ENCODE peak calls at places on chromosomes 3 and 15, in ten cellular contexts. R is GDM1; N is stimulated activated CD4-positive, alpha-beta T cell treated with anti-CD3 and anti-CD28 coated beads, Interleukin-2, amount 100 ng/mL, for 24 hours; A is activated CD4-positive, alpha-beta T cell treated with anti-CD3 and anti-CD28 coated beads, Interleukin-2, amount 50 U/mL, for 4 hours; V is omental fat pad; I is hepatic stellate cell; Y is stimulated activated CD8-positive, alpha-beta memory T cell treated with anti-CD3 and anti-CD28 coated beads, Interleukin-2, amount 100 ng/mL, for 48 hours; W is CD4-positive, alpha-beta memory T cell; E is nucleus accumbens; Q is AML-193. H is an unnamed sample.

GRCh38 chr3:141266797-141267555 is 35.4 kb downstream of the PXYLP1 start:
- DNase-seq in R (no peak), N (peak; percentile 41), A (peak; percentile 14), V (no peak), I (no peak), Y (no peak), W (peak; percentile 63), E (no peak), Q (no peak), H (no peak)

GRCh38 chr3:23041918-23042696 is 161.0 kb upstream of the UBE2E2 start:
- DNase-seq in R (no peak), N (no peak), A (no peak), V (no peak), I (peak; percentile 36), Y (no peak), W (no peak), E (no peak), Q (no peak), H (no peak)

GRCh38 chr3:149180057-149180573 is 41.5 kb downstream of the CP start:
- DNase-seq in R (no peak), N (no peak), A (no peak), V (peak; percentile 88), I (peak; percentile 85), Y (no peak), W (no peak), E (no peak), Q (no peak), H (no peak)

GRCh38 chr3:185699927-185700326 is 113.8 kb downstream of the SENP2 start:
- DNase-seq in R (no peak), N (no peak), A (no peak), V (no peak), I (no peak), Y (no peak), W (no peak), E (no peak), Q (no peak), H (no peak)

GRCh38 chr3:42533161-42533897 is 30.9 kb downstream of the VIPR1 start:
- DNase-seq in R (no peak), N (no peak), A (no peak), V (no peak), I (no peak), Y (no peak), W (no peak), E (no peak), Q (no peak), H (no peak)

GRCh38 chr15:95929232-95929846 is 401.2 kb upstream of the NR2F2 start:
- DNase-seq in R (peak; percentile 56), N (no peak), A (no peak), V (no peak), I (no peak), Y (no peak), W (no peak), E (no peak), Q (peak; percentile 93), H (no peak)

GRCh38 chr15:28021281-28022039 is 77.7 kb downstream of the OCA2 start:
- DNase-seq in R (no peak), N (no peak), A (no peak), V (peak; percentile 46), I (no peak), Y (no peak), W (no peak), E (peak; percentile 89), Q (no peak), H (peak; percentile 2)

GRCh38 chr15:62895139-62895866 is 147.2 kb upstream of the TPM1 start:
- DNase-seq in R (no peak), N (no peak), A (no peak), V (no peak), I (peak; percentile 40), Y (no peak), W (no peak), E (no peak), Q (no peak), H (no peak)

GRCh38 chr15:25863067-25863967 is at the start of gene ATP10A:
- DNase-seq in R (peak; percentile 50), N (peak; percentile 53), A (peak; percentile 48), V (no peak), I (peak; percentile 76), Y (peak; percentile 56), W (peak; percentile 43), E (no peak), Q (no peak), H (no peak)

GRCh38 chr3:186487819-186488218 is 56.4 kb downstream of the CRYGS start:
- DNase-seq in R (no peak), N (no peak), A (no peak), V (no peak), I (no peak), Y (no peak), W (no peak), E (no peak), Q (no peak), H (no peak)

GRCh38 chr3:112293368-112294321 is at the start of gene SLC9C1:
- DNase-seq in R (peak; percentile 47), N (peak; percentile 38), A (peak; percentile 11), V (no peak), I (peak; percentile 26), Y (no peak), W (peak; percentile 39), E (peak; percentile 24), Q (peak; percentile 91), H (peak; percentile 64)

GRCh38 chr3:150925751-150926201 is 20.5 kb upstream of the MINDY4B start:
- DNase-seq in R (peak; percentile 72), N (peak; percentile 60), A (peak; percentile 18), V (no peak), I (no peak), Y (peak; percentile 48), W (peak; percentile 31), E (peak; percentile 50), Q (peak; percentile 64), H (peak; percentile 12)

GRCh38 chr15:56667517-56667916 is 65.8 kb downstream of the ZNF280D start:
- DNase-seq in R (no peak), N (no peak), A (no peak), V (no peak), I (no peak), Y (no peak), W (no peak), E (no peak), Q (peak; percentile 31), H (no peak)

GRCh38 chr15:98781838-98782237 is 133.5 kb downstream of the IGF1R start:
- DNase-seq in R (no peak), N (no peak), A (no peak), V (no peak), I (no peak), Y (no peak), W (no peak), E (no peak), Q (no peak), H (no peak)

GRCh38 chr3:182596673-182597410 is 196.5 kb upstream of the ATP11B start:
- DNase-seq in R (no peak), N (no peak), A (no peak), V (no peak), I (no peak), Y (no peak), W (no peak), E (no peak), Q (no peak), H (no peak)

GRCh38 chr3:78633626-78634025 is 1134.2 kb downstream of the ROBO1 start:
- DNase-seq in R (no peak), N (no peak), A (no peak), V (no peak), I (no peak), Y (no peak), W (no peak), E (no peak), Q (no peak), H (no peak)

GRCh38 chr15:101358895-101359294 is 63.8 kb upstream of the SNRPA1 start:
- DNase-seq in R (no peak), N (no peak), A (no peak), V (no peak), I (peak; percentile 26), Y (no peak), W (no peak), E (no peak), Q (no peak), H (no peak)

GRCh38 chr15:77495806-77496589 is 75.3 kb downstream of the HMG20A start:
- DNase-seq in R (peak; percentile 21), N (no peak), A (no peak), V (no peak), I (no peak), Y (no peak), W (no peak), E (no peak), Q (no peak), H (no peak)

GRCh38 chr15:34793901-34794300 is 1.4 kb downstream of the ACTC1 start:
- DNase-seq in R (no peak), N (no peak), A (no peak), V (no peak), I (no peak), Y (no peak), W (no peak), E (no peak), Q (no peak), H (no peak)

GRCh38 chr15:75861750-75862402 is 18.6 kb downstream of the UBE2Q2 start:
- DNase-seq in R (no peak), N (no peak), A (no peak), V (no peak), I (no peak), Y (no peak), W (no peak), E (no peak), Q (no peak), H (no peak)

GRCh38 chr3:34364345-34364744 is 565.9 kb downstream of the PDCD6IP start:
- DNase-seq in R (no peak), N (no peak), A (no peak), V (no peak), I (no peak), Y (no peak), W (no peak), E (no peak), Q (no peak), H (no peak)

GRCh38 chr15:70741107-70741511 is 22.2 kb downstream of the UACA start:
- DNase-seq in R (no peak), N (no peak), A (no peak), V (peak; percentile 68), I (no peak), Y (no peak), W (no peak), E (no peak), Q (peak; percentile 47), H (no peak)

GRCh38 chr15:27201425-27201824 is 230.4 kb downstream of the GABRG3 start:
- DNase-seq in R (no peak), N (no peak), A (no peak), V (no peak), I (no peak), Y (no peak), W (no peak), E (no peak), Q (no peak), H (no peak)

GRCh38 chr3:190217081-190217480 is 96.4 kb upstream of the P3H2 start:
- DNase-seq in R (no peak), N (no peak), A (no peak), V (no peak), I (no peak), Y (no peak), W (no peak), E (no peak), Q (peak; percentile 32), H (no peak)

GRCh38 chr3:153290278-153291015 is 128.4 kb downstream of the RAP2B start:
- DNase-seq in R (no peak), N (no peak), A (no peak), V (no peak), I (no peak), Y (no peak), W (peak; percentile 39), E (peak; percentile 20), Q (peak; percentile 23), H (no peak)

GRCh38 chr3:73637042-73637441 is 12.3 kb upstream of the PDZRN3 start:
- DNase-seq in R (no peak), N (no peak), A (no peak), V (no peak), I (no peak), Y (no peak), W (no peak), E (no peak), Q (no peak), H (no peak)

GRCh38 chr3:98945006-98945626 is 43.6 kb upstream of the DCBLD2 start:
- DNase-seq in R (no peak), N (no peak), A (no peak), V (no peak), I (no peak), Y (no peak), W (no peak), E (no peak), Q (no peak), H (no peak)